ENCODE peak calls at places on chromosomes 4 and X, in five cellular contexts. S is H1; H is H7; J is CD8-positive, alpha-beta T cell; W is heart left ventricle. I is an unnamed sample. For H3K27me3, the result is how much of the 10 kb centered on the place peaks cover.

GRCh38 chrX:130079824-130080406 is 30.4 kb downstream of the ELF4 start:
- DNase-seq in S (no peak), W (no peak), J (peak), H (peak), I (peak)

GRCh38 chr4:38133711-38134480 is 173.7 kb downstream of the PTTG2 start:
- DNase-seq in J (no peak), W (no peak), H (no peak), S (no peak), I (peak)

GRCh38 chr4:100841911-100842310 is 324.1 kb upstream of the EMCN start:
- DNase-seq in J (no peak), H (no peak), S (no peak), W (no peak), I (no peak)

GRCh38 chr4:81470456-81471327 is 1.0 kb downstream of the RASGEF1B start:
- DNase-seq in W (peak), J (peak), S (peak), H (peak), I (peak)

GRCh38 chrX:53284684-53285447 is 3.5 kb upstream of the IQSEC2 start:
- DNase-seq in J (peak), H (peak), W (peak), S (peak), I (peak)

GRCh38 chr4:138062929-138063328 is 179.2 kb downstream of the SLC7A11 start:
- DNase-seq in H (peak), W (no peak), S (no peak), J (no peak), I (peak)

GRCh38 chrX:25941087-25941486 is 197.1 kb upstream of the MAGEB18 start:
- DNase-seq in J (no peak), W (no peak), H (no peak), S (no peak), I (no peak)

GRCh38 chrX:65635371-65635770 is 32.1 kb upstream of the MSN start:
- DNase-seq in S (no peak), W (no peak), H (no peak), J (no peak), I (no peak)

GRCh38 chr4:57405359-57405758 is 295.2 kb upstream of the IGFBP7 start:
- DNase-seq in H (no peak), J (no peak), S (no peak), W (no peak), I (no peak)

GRCh38 chr4:106708604-106708876 is 327.6 kb downstream of the DKK2 start:
- DNase-seq in W (no peak), J (no peak), H (no peak), S (no peak), I (no peak)

GRCh38 chr4:147039991-147040575 is 94.4 kb upstream of the TTC29 start:
- DNase-seq in S (no peak), H (no peak), W (no peak), J (no peak), I (no peak)

GRCh38 chr4:108272566-108272965 is 103.8 kb upstream of the LEF1 start:
- DNase-seq in S (no peak), W (no peak), H (no peak), J (no peak), I (no peak)

GRCh38 chr4:3879681-3880594 is 113.8 kb downstream of the ADRA2C start:
- DNase-seq in J (peak), H (peak), W (peak), S (peak), I (no peak)

GRCh38 chr4:158008551-158009218 is 164.1 kb downstream of the GASK1B start:
- DNase-seq in J (no peak), S (no peak), H (no peak), W (no peak), I (no peak)

GRCh38 chr4:56440983-56441382 is 4.9 kb downstream of the PAICS start:
- DNase-seq in W (no peak), J (no peak), S (no peak), H (no peak), I (no peak)

GRCh38 chr4:186500721-186501304 is 54.6 kb downstream of the MTNR1A start:
- DNase-seq in S (no peak), H (no peak), W (no peak), J (no peak), I (no peak)

GRCh38 chrX:155070663-155070974 is 317 bp downstream of the CMC4 start:
- DNase-seq in W (no peak), J (no peak), H (no peak), S (no peak), I (no peak)

GRCh38 chr4:122584517-122584916 is 36.3 kb downstream of the IL21 start:
- DNase-seq in J (no peak), W (no peak), H (no peak), S (no peak), I (no peak)

DNA sequence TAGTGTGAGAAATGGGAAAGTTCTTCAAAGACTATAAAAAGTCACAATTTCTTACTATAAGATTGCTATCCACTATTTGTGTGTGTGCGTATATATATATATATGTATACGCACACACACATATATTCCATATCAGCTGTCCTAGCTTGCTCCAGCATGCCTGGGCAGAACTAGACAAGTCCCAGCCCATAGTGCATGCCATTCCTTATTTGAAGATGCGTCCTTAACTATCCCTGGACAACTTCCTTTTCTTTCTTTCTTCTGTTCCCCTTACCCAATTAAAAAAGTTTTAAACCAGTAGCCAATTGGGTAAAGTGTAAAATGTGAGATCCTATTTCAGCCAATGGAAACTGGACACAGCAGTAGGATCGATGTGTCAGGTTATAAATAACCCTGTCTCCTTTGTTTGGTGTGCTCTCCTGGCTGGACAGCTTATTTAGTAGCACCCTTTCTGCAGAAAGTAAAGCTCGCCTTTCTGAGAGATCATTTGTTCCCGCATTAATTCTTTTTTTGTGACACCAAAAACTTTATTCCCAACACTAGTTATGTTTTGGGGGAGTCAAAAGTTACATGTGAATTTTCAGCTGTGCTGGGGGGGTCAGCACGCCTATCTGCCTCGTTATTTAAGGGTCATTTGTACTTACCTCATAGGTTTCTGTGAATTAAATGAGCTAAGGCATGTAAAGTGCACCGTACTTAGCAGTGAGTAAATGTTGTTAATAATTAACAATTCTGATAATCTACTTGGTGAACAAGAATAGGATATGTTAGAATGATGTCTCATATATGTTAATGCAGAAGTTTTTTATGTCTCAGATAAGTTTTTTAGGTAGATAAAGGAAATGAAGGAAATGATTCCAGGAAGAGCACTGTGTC is 40.9 kb downstream of the KDM6A start:
- DNase-seq in H (no peak), S (no peak), W (no peak), J (no peak), I (no peak)
- H3K27me3 ChIP-seq in H (under half), S (under half), W (under half), J (under half), I (under half)

GRCh38 chr4:163280703-163281519 is 51.5 kb downstream of the NPY1R start:
- DNase-seq in H (no peak), J (no peak), W (no peak), S (no peak), I (no peak)

GRCh38 chr4:163284304-163284703 is 48.1 kb downstream of the NPY1R start:
- DNase-seq in S (no peak), J (no peak), H (no peak), W (no peak), I (no peak)

GRCh38 chr4:163273922-163274321 is 58.5 kb downstream of the NPY1R start:
- DNase-seq in W (no peak), J (no peak), H (no peak), S (no peak), I (peak)

GRCh38 chr4:163279713-163280112 is 52.7 kb downstream of the NPY1R start:
- DNase-seq in H (no peak), J (no peak), S (no peak), W (no peak), I (peak)
- H3K27me3 ChIP-seq in H (under half), J (under half), S (under half), W (under half), I (under half)

GRCh38 chrX:110293658-110294453 is 24.0 kb downstream of the AMMECR1 start:
- DNase-seq in J (no peak), H (no peak), W (no peak), S (no peak), I (no peak)
- H3K27me3 ChIP-seq in J (under half), H (under half), W (under half), S (under half), I (under half)

DNA sequence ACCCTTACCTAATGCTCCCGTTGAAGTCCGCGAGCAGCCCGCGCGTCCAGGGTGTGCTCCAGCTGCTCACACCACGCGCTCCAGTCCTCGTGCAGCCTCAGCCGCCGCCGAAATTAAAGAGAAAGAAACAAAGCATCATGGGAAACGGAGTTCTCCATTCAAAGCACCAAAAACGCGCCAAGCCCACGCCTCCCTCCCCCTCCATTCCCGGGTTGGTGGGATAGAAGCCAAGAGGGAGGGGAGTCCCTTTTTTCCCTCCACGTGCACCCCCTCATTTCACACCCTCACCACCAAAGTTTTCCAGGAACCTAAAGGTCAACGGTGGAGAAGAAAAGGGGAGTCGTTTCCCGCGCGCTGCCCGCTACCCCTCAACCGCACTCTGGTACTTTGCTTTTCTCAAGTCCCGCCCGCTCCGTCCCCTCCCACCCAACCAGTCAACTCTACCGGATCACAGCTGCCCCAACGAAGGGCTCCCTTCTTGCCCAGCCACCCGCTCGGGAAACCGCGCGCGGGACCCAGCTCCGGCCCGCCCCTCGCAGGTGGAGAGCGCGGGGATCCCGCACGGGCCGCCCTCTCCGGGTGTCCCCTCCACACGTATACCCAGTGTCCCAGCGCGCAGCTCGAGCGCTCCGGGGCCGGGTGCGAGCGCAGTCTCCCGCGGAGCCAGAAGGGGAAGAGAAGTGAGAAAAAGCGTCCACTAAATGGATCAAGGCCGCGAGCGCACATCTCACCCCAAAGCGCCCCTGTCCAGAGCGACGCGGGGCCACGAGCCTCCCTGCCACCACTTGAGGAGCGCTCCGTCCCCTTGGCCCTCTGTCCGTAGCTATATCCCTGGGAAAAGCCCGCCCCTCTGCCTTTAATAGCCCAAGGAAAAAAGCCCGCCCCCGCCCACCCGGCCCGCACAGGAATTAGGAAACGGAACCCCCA is 65.1 kb upstream of the CCDC160 start:
- DNase-seq in H (peak), W (peak), S (no peak), J (peak), I (peak)
- H3K27me3 ChIP-seq in H (under half), W (under half), S (under half), J (under half), I (under half)

GRCh38 chrX:153468008-153468580 is 2.3 kb downstream of the HAUS7 start:
- DNase-seq in H (no peak), W (no peak), S (no peak), J (no peak), I (no peak)
- H3K27me3 ChIP-seq in H (under half), W (under half), S (under half), J (under half), I (under half)

GRCh38 chr4:54228563-54229501 is at the start of gene PDGFRA:
- DNase-seq in J (no peak), W (peak), H (peak), S (peak), I (peak)
- H3K27me3 ChIP-seq in J (under half), W (half or more), H (half or more), S (half or more), I (under half)

GRCh38 chr4:1404573-1405248 is 1.5 kb downstream of the NKX1-1 start:
- DNase-seq in W (peak), S (no peak), H (peak), J (no peak), I (no peak)
- H3K27me3 ChIP-seq in W (half or more), S (half or more), H (half or more), J (under half), I (half or more)

GRCh38 chrX:34877451-34877850 is 65.1 kb upstream of the FAM47B start:
- DNase-seq in H (no peak), W (no peak), S (no peak), J (no peak), I (no peak)
- H3K27me3 ChIP-seq in H (under half), W (under half), S (under half), J (under half), I (under half)

GRCh38 chrX:123077671-123078070 is 106.4 kb upstream of the GRIA3 start:
- DNase-seq in W (no peak), J (no peak), H (no peak), S (no peak), I (no peak)
- H3K27me3 ChIP-seq in W (under half), J (under half), H (under half), S (under half), I (under half)

GRCh38 chr4:8045909-8046308 is 106.2 kb upstream of the AFAP1 start:
- DNase-seq in S (no peak), W (no peak), H (no peak), J (no peak), I (no peak)

GRCh38 chr4:8044699-8045098 is 105.0 kb upstream of the AFAP1 start:
- DNase-seq in H (no peak), J (no peak), S (no peak), W (no peak), I (no peak)

GRCh38 chr4:8041868-8042267 is 102.2 kb upstream of the AFAP1 start:
- DNase-seq in J (no peak), H (no peak), W (no peak), S (no peak), I (no peak)

GRCh38 chr4:8043596-8043995 is 103.9 kb upstream of the AFAP1 start:
- DNase-seq in W (no peak), H (no peak), S (no peak), J (no peak), I (no peak)

GRCh38 chr4:8044244-8044643 is 104.6 kb upstream of the AFAP1 start:
- DNase-seq in J (no peak), S (no peak), H (no peak), W (no peak), I (no peak)
- H3K27me3 ChIP-seq in J (under half), S (under half), H (under half), W (under half), I (under half)

I was measured in mesendoderm.